ENCODE peak calls at places on chromosomes 4 and X, in six cellular contexts. H, C, Q, Y, G and V are unnamed samples.
A peak's percentile ranks its signal among the peaks of the same experiment; 100 is the strongest.

GRCh38 chrX:112636951-112637541 is 42.7 kb downstream of the LHFPL1 start:
- DNase-seq in Q (no peak), Y (no peak), C (no peak), G (peak; percentile 87), H (no peak), V (no peak)

GRCh38 chrX:113892401-113892800 is 691.5 kb upstream of the HTR2C start:
- DNase-seq in Y (no peak), H (no peak), G (no peak), Q (peak; percentile 17), C (no peak), V (no peak)

GRCh38 chr4:158861766-158862165 is 92.9 kb downstream of the FNIP2 start:
- DNase-seq in C (no peak), G (no peak), Q (no peak), H (no peak), Y (no peak), V (no peak)

GRCh38 chr4:147596377-147596776 is 20.8 kb upstream of the TMEM184C start:
- DNase-seq in H (no peak), G (peak; percentile 31), C (peak; percentile 25), Y (no peak), Q (no peak), V (no peak)

GRCh38 chrX:111181883-111182400 is 86.0 kb downstream of the PAK3 start:
- DNase-seq in H (no peak), G (no peak), Y (no peak), Q (no peak), C (no peak), V (no peak)

GRCh38 chr4:19521151-19521550 is 730.6 kb upstream of the SLIT2 start:
- DNase-seq in Q (no peak), H (no peak), G (no peak), Y (no peak), C (no peak), V (no peak)

GRCh38 chr4:76741663-76742020 is 156.3 kb downstream of the SOWAHB start:
- DNase-seq in G (no peak), C (no peak), Q (no peak), H (no peak), Y (no peak), V (no peak)

GRCh38 chrX:45445745-45446412 is 245.2 kb upstream of the DIPK2B start:
- DNase-seq in C (no peak), Q (peak; percentile 18), G (peak; percentile 76), Y (no peak), H (no peak), V (no peak)

GRCh38 chr4:4685810-4686209 is 144.0 kb upstream of the STX18 start:
- DNase-seq in Y (no peak), Q (no peak), C (no peak), H (no peak), G (no peak), V (no peak)

GRCh38 chrX:133081990-133082389 is 14.9 kb downstream of the USP26 start:
- DNase-seq in Y (no peak), Q (no peak), G (no peak), C (no peak), H (no peak), V (no peak)

GRCh38 chr4:1014395-1015167 is 3.2 kb downstream of the FGFRL1 start:
- DNase-seq in G (no peak), C (no peak), Y (no peak), Q (no peak), H (no peak), V (no peak)

GRCh38 chr4:26525751-26526150 is 35.5 kb upstream of the CCKAR start:
- DNase-seq in G (peak; percentile 41), C (no peak), Y (no peak), Q (no peak), H (no peak), V (no peak)
- TF ChIP-seq CTCF in G (no peak), C (no peak), Y (no peak), Q (no peak), H (no peak), V (no peak)

GRCh38 chrX:12770440-12770839 is 20.8 kb upstream of the PRPS2 start:
- DNase-seq in C (peak; percentile 10), H (no peak), Y (no peak), Q (peak; percentile 35), G (peak; percentile 30), V (no peak)
- TF ChIP-seq CTCF in C (peak; percentile 18), H (peak; percentile 75), Y (peak; percentile 36), Q (peak; percentile 52), G (peak; percentile 56), V (no peak)

DNA sequence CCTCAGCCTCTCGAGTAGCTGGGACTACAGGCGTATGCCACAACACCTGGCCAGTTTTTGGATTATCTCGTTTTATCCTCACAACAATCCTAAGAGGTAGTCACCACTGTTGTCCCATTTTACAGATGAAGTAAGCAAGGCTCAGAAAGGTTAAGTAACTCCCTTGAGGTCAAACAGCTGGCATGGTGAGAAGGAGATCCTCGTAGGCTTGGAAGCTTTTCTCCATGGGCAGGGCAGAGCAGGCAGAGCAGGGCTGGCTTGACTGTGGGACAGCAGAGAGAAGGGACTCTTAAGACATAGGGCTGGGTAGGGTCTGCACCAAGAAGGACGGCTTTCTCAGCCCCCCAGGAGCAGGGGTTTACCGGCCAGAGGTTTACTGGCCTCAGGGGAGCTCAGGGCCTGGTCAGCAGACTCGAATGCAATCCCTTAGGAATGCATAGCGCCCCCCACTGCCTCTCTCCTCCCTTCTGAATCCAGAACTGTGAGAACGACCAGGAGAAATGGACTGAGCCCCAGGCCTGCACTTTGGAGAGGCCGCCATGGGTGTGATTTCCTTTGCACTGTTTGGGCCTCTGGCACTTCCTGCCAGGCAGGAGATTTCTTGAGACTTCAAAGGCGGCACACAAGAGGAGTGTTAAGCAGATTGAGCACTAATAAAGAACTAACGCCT is 14.0 kb upstream of the CDKN2AIP start:
- DNase-seq in Y (no peak), C (no peak), Q (no peak), G (no peak), H (no peak), V (no peak)
- TF ChIP-seq CTCF in Y (no peak), C (no peak), Q (no peak), G (no peak), H (no peak), V (no peak)

DNA sequence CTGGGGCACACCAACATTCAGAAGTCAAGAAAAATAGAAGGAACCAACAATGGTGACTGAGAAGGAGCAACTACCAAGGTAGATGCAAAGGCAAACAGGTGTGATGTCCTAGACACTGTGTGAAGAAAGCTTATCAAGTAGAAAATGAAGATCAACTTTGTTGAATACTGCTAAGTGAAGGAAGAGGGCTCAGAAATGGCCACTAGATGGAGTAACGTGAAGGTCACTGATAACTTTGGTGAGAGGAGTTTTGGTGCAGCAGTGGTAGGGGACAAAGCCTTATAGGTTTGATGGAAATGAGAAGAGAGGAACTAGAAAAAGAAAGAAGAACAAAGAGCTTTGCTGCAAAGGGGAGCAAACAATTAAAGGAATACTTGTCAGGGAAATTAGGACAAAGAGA is 23.5 kb downstream of the OTC start:
- DNase-seq in C (peak; percentile 3), Y (no peak), Q (peak; percentile 13), G (no peak), H (no peak), V (no peak)
- TF ChIP-seq CTCF in C (peak; percentile 27), Y (no peak), Q (peak; percentile 33), G (peak; percentile 30), H (no peak), V (no peak)

GRCh38 chr4:180550106-180550505 is 1693.1 kb upstream of the TENM3 start:
- DNase-seq in C (no peak), H (no peak), G (no peak), Q (no peak), Y (no peak), V (no peak)
- TF ChIP-seq CTCF in C (no peak), H (no peak), G (no peak), Q (no peak), Y (no peak), V (no peak)